ENCODE peak calls at places on chromosomes 13 and 19, in six cellular contexts. One of them, this sample, is unnamed.

GRCh38 chr13:113544896-113545295 is 39.7 kb upstream of the TFDP1 start:
- DNase-seq in amniotic stem cell: no peak
- DNase-seq in HS-5: no peak
- DNase-seq in ascending aorta: no peak
- DNase-seq in PC-9: no peak
- DNase-seq in fibroblast of the conjunctiva: no peak
- DNase-seq in this sample: no peak

GRCh38 chr19:34218818-34219164 is 35.6 kb upstream of the GARRE1 start:
- DNase-seq in PC-9: no peak
- DNase-seq in fibroblast of the conjunctiva: no peak
- DNase-seq in ascending aorta: no peak
- DNase-seq in HS-5: no peak
- DNase-seq in amniotic stem cell: no peak
- DNase-seq in this sample: no peak

GRCh38 chr19:31127132-31127967 is 221.9 kb downstream of the TSHZ3 start:
- DNase-seq in amniotic stem cell: peak
- DNase-seq in HS-5: peak
- DNase-seq in ascending aorta: no peak
- DNase-seq in PC-9: no peak
- DNase-seq in fibroblast of the conjunctiva: no peak
- DNase-seq in this sample: no peak

GRCh38 chr13:35765387-35765786 is 288.9 kb upstream of the MAB21L1 start:
- DNase-seq in ascending aorta: no peak
- DNase-seq in fibroblast of the conjunctiva: no peak
- DNase-seq in amniotic stem cell: no peak
- DNase-seq in HS-5: no peak
- DNase-seq in PC-9: no peak
- DNase-seq in this sample: no peak

GRCh38 chr19:938233-938923 is 12.5 kb downstream of the ARID3A start:
- DNase-seq in PC-9: no peak
- DNase-seq in HS-5: no peak
- DNase-seq in amniotic stem cell: no peak
- DNase-seq in fibroblast of the conjunctiva: no peak
- DNase-seq in ascending aorta: no peak
- DNase-seq in this sample: no peak

GRCh38 chr19:58563034-58563573 is 4.7 kb upstream of the UBE2M start:
- DNase-seq in fibroblast of the conjunctiva: no peak
- DNase-seq in amniotic stem cell: no peak
- DNase-seq in PC-9: no peak
- DNase-seq in ascending aorta: no peak
- DNase-seq in HS-5: no peak
- DNase-seq in this sample: no peak

GRCh38 chr13:71218960-71219359 is 648.0 kb downstream of the DACH1 start:
- DNase-seq in ascending aorta: no peak
- DNase-seq in fibroblast of the conjunctiva: no peak
- DNase-seq in amniotic stem cell: no peak
- DNase-seq in PC-9: no peak
- DNase-seq in HS-5: no peak
- DNase-seq in this sample: no peak

GRCh38 chr13:99323488-99323887 is 16.3 kb upstream of the GPR183 start:
- DNase-seq in fibroblast of the conjunctiva: no peak
- DNase-seq in HS-5: no peak
- DNase-seq in ascending aorta: no peak
- DNase-seq in amniotic stem cell: no peak
- DNase-seq in PC-9: no peak
- DNase-seq in this sample: no peak

GRCh38 chr13:100442095-100442832 is 146.3 kb downstream of the GGACT start:
- DNase-seq in ascending aorta: no peak
- DNase-seq in PC-9: no peak
- DNase-seq in amniotic stem cell: no peak
- DNase-seq in fibroblast of the conjunctiva: no peak
- DNase-seq in HS-5: no peak
- DNase-seq in this sample: no peak

GRCh38 chr13:46698015-46698414 is 98.9 kb downstream of the ESD start:
- DNase-seq in HS-5: no peak
- DNase-seq in fibroblast of the conjunctiva: no peak
- DNase-seq in ascending aorta: peak
- DNase-seq in amniotic stem cell: no peak
- DNase-seq in PC-9: no peak
- DNase-seq in this sample: no peak

GRCh38 chr19:46860846-46861690 is at the start of gene ARHGAP35:
- DNase-seq in ascending aorta: no peak
- DNase-seq in HS-5: no peak
- DNase-seq in PC-9: no peak
- DNase-seq in amniotic stem cell: no peak
- DNase-seq in fibroblast of the conjunctiva: no peak
- DNase-seq in this sample: peak

GRCh38 chr19:18156841-18157464 is 4.0 kb downstream of the PIK3R2 start:
- DNase-seq in ascending aorta: no peak
- DNase-seq in fibroblast of the conjunctiva: peak
- DNase-seq in amniotic stem cell: no peak
- DNase-seq in PC-9: no peak
- DNase-seq in HS-5: no peak
- DNase-seq in this sample: no peak

This sample was measured in activated CD8-positive, alpha-beta memory T cell treated with anti-CD3 and anti-CD28 coated beads for 1 hour.